ENCODE peak calls at places on chromosome 22, in four cellular contexts. V is activated T-cell treated with anti-CD3 and anti-CD28 coated beads, Interleukin-2, amount 50 U/mL, for 1 hour; E is GM04504; D is CD4-positive, CD25-positive, alpha-beta regulatory T cell. M is an unnamed sample.

GRCh38 chr22:17589810-17590375 is 26.6 kb downstream of the SLC25A18 start:
- DNase-seq in V (no peak), E (no peak), D (no peak), M (no peak)

GRCh38 chr22:37197451-37198289 is 9.6 kb upstream of the C1QTNF6 start:
- DNase-seq in V (no peak), E (no peak), D (no peak), M (no peak)

GRCh38 chr22:38957046-38957770 is at the start of gene APOBEC3A:
- DNase-seq in V (no peak), E (no peak), D (no peak), M (no peak)

GRCh38 chr22:45328822-45329535 is 19.2 kb downstream of the FAM118A start:
- DNase-seq in V (no peak), E (no peak), D (no peak), M (no peak)

GRCh38 chr22:38110863-38111852 is 674 bp upstream of the BAIAP2L2 start:
- DNase-seq in V (no peak), E (no peak), D (no peak), M (no peak)

GRCh38 chr22:20987375-20987774 is 5.3 kb downstream of the LZTR1 start:
- DNase-seq in V (no peak), E (no peak), D (no peak), M (no peak)

GRCh38 chr22:48278620-48279464 is 1516.4 kb downstream of the TBC1D22A start:
- DNase-seq in V (no peak), E (no peak), D (no peak), M (no peak)

GRCh38 chr22:36773935-36774334 is 2.0 kb downstream of the IFT27 start:
- DNase-seq in V (no peak), E (no peak), D (no peak), M (no peak)

GRCh38 chr22:23685205-23685784 is 5.5 kb upstream of the RGL4 start:
- DNase-seq in V (no peak), E (no peak), D (no peak), M (no peak)

GRCh38 chr22:35488513-35488912 is 52.1 kb upstream of the RASD2 start:
- DNase-seq in V (no peak), E (no peak), D (no peak), M (no peak)

GRCh38 chr22:24803064-24803542 is 2.9 kb upstream of the SGSM1 start:
- DNase-seq in V (peak), E (no peak), D (peak), M (peak)

GRCh38 chr22:47115921-47116320 is 353.5 kb downstream of the TBC1D22A start:
- DNase-seq in V (no peak), E (no peak), D (no peak), M (no peak)

GRCh38 chr22:46262449-46263207 is 515 bp downstream of the PKDREJ start:
- DNase-seq in V (peak), E (no peak), D (no peak), M (no peak)

GRCh38 chr22:47837703-47838102 is 1075.3 kb downstream of the TBC1D22A start:
- DNase-seq in V (no peak), E (no peak), D (no peak), M (no peak)

GRCh38 chr22:20494978-20495860 is at the start of gene KLHL22:
- DNase-seq in V (no peak), E (no peak), D (peak), M (no peak)

GRCh38 chr22:50114221-50114981 is 24.6 kb downstream of the MOV10L1 start:
- DNase-seq in V (no peak), E (peak), D (no peak), M (no peak)

GRCh38 chr22:50704510-50705218 is 32.0 kb downstream of the SHANK3 start:
- DNase-seq in V (no peak), E (no peak), D (no peak), M (no peak)

GRCh38 chr22:19407649-19408606 is 23.6 kb downstream of the HIRA start:
- DNase-seq in V (no peak), E (no peak), D (no peak), M (no peak)

GRCh38 chr22:24090581-24090980 is 79.5 kb downstream of the CABIN1 start:
- DNase-seq in V (peak), E (no peak), D (no peak), M (no peak)

GRCh38 chr22:23218867-23219251 is 38.5 kb downstream of the BCR start:
- DNase-seq in V (no peak), E (no peak), D (no peak), M (no peak)